ENCODE peak calls at places on chromosomes 13 and 19, in seven cellular contexts. One of them, this sample, is unnamed.

GRCh38 chr13:32142956-32143375 is 111.4 kb downstream of the FRY start:
- DNase-seq in activated CD4-positive, alpha-beta memory T cell treated with anti-CD3 and anti-CD28 coated beads, Interleukin-2, amount 10 ng/mL, durations not matched to agents 7 days and 5 days: no peak
- DNase-seq in amniotic stem cell: no peak
- DNase-seq in stimulated activated CD4-positive, alpha-beta T cell treated with anti-CD3 and anti-CD28 coated beads, Interleukin-1b, Interleukin-23, amount 100 ng/mL, for 24 hours: no peak
- DNase-seq in anterior cingulate cortex: no peak
- DNase-seq in iPS-NIHi11: peak; percentile 47
- DNase-seq in EH: peak; percentile 86
- DNase-seq in this sample: peak; percentile 74

GRCh38 chr19:5293607-5294089 is 47.0 kb downstream of the PTPRS start:
- DNase-seq in activated CD4-positive, alpha-beta memory T cell treated with anti-CD3 and anti-CD28 coated beads, Interleukin-2, amount 10 ng/mL, durations not matched to agents 7 days and 5 days: no peak
- DNase-seq in amniotic stem cell: peak; percentile 33
- DNase-seq in stimulated activated CD4-positive, alpha-beta T cell treated with anti-CD3 and anti-CD28 coated beads, Interleukin-1b, Interleukin-23, amount 100 ng/mL, for 24 hours: no peak
- DNase-seq in anterior cingulate cortex: no peak
- DNase-seq in iPS-NIHi11: peak; percentile 90
- DNase-seq in EH: peak; percentile 70
- DNase-seq in this sample: no peak

GRCh38 chr13:44840131-44840530 is 149.1 kb downstream of the NUFIP1 start:
- DNase-seq in activated CD4-positive, alpha-beta memory T cell treated with anti-CD3 and anti-CD28 coated beads, Interleukin-2, amount 10 ng/mL, durations not matched to agents 7 days and 5 days: no peak
- DNase-seq in amniotic stem cell: no peak
- DNase-seq in stimulated activated CD4-positive, alpha-beta T cell treated with anti-CD3 and anti-CD28 coated beads, Interleukin-1b, Interleukin-23, amount 100 ng/mL, for 24 hours: no peak
- DNase-seq in anterior cingulate cortex: no peak
- DNase-seq in iPS-NIHi11: no peak
- DNase-seq in EH: peak; percentile 76
- DNase-seq in this sample: no peak

GRCh38 chr13:26914624-26915023 is 154.0 kb upstream of the GPR12 start:
- DNase-seq in activated CD4-positive, alpha-beta memory T cell treated with anti-CD3 and anti-CD28 coated beads, Interleukin-2, amount 10 ng/mL, durations not matched to agents 7 days and 5 days: peak; percentile 34
- DNase-seq in amniotic stem cell: no peak
- DNase-seq in stimulated activated CD4-positive, alpha-beta T cell treated with anti-CD3 and anti-CD28 coated beads, Interleukin-1b, Interleukin-23, amount 100 ng/mL, for 24 hours: no peak
- DNase-seq in anterior cingulate cortex: no peak
- DNase-seq in iPS-NIHi11: no peak
- DNase-seq in EH: no peak
- DNase-seq in this sample: no peak

GRCh38 chr19:48466571-48467325 is 2.4 kb upstream of the CYTH2 start:
- DNase-seq in activated CD4-positive, alpha-beta memory T cell treated with anti-CD3 and anti-CD28 coated beads, Interleukin-2, amount 10 ng/mL, durations not matched to agents 7 days and 5 days: no peak
- DNase-seq in amniotic stem cell: no peak
- DNase-seq in stimulated activated CD4-positive, alpha-beta T cell treated with anti-CD3 and anti-CD28 coated beads, Interleukin-1b, Interleukin-23, amount 100 ng/mL, for 24 hours: no peak
- DNase-seq in anterior cingulate cortex: no peak
- DNase-seq in iPS-NIHi11: no peak
- DNase-seq in EH: peak; percentile 62
- DNase-seq in this sample: no peak

GRCh38 chr19:42086770-42087550 is 11.0 kb downstream of the ZNF574 start:
- DNase-seq in activated CD4-positive, alpha-beta memory T cell treated with anti-CD3 and anti-CD28 coated beads, Interleukin-2, amount 10 ng/mL, durations not matched to agents 7 days and 5 days: no peak
- DNase-seq in amniotic stem cell: no peak
- DNase-seq in stimulated activated CD4-positive, alpha-beta T cell treated with anti-CD3 and anti-CD28 coated beads, Interleukin-1b, Interleukin-23, amount 100 ng/mL, for 24 hours: no peak
- DNase-seq in anterior cingulate cortex: no peak
- DNase-seq in iPS-NIHi11: peak; percentile 46
- DNase-seq in EH: no peak
- DNase-seq in this sample: no peak

GRCh38 chr13:22061806-22062391 is 391.0 kb downstream of the FGF9 start:
- DNase-seq in activated CD4-positive, alpha-beta memory T cell treated with anti-CD3 and anti-CD28 coated beads, Interleukin-2, amount 10 ng/mL, durations not matched to agents 7 days and 5 days: peak; percentile 34
- DNase-seq in amniotic stem cell: no peak
- DNase-seq in stimulated activated CD4-positive, alpha-beta T cell treated with anti-CD3 and anti-CD28 coated beads, Interleukin-1b, Interleukin-23, amount 100 ng/mL, for 24 hours: no peak
- DNase-seq in anterior cingulate cortex: no peak
- DNase-seq in iPS-NIHi11: no peak
- DNase-seq in EH: no peak
- DNase-seq in this sample: no peak

GRCh38 chr13:65656740-65657329 is 1573.3 kb downstream of the PCDH9 start:
- DNase-seq in activated CD4-positive, alpha-beta memory T cell treated with anti-CD3 and anti-CD28 coated beads, Interleukin-2, amount 10 ng/mL, durations not matched to agents 7 days and 5 days: no peak
- DNase-seq in amniotic stem cell: no peak
- DNase-seq in stimulated activated CD4-positive, alpha-beta T cell treated with anti-CD3 and anti-CD28 coated beads, Interleukin-1b, Interleukin-23, amount 100 ng/mL, for 24 hours: no peak
- DNase-seq in anterior cingulate cortex: no peak
- DNase-seq in iPS-NIHi11: no peak
- DNase-seq in EH: peak; percentile 30
- DNase-seq in this sample: no peak

GRCh38 chr13:46142692-46143238 is 37.9 kb upstream of the CPB2 start:
- DNase-seq in activated CD4-positive, alpha-beta memory T cell treated with anti-CD3 and anti-CD28 coated beads, Interleukin-2, amount 10 ng/mL, durations not matched to agents 7 days and 5 days: no peak
- DNase-seq in amniotic stem cell: no peak
- DNase-seq in stimulated activated CD4-positive, alpha-beta T cell treated with anti-CD3 and anti-CD28 coated beads, Interleukin-1b, Interleukin-23, amount 100 ng/mL, for 24 hours: no peak
- DNase-seq in anterior cingulate cortex: no peak
- DNase-seq in iPS-NIHi11: no peak
- DNase-seq in EH: no peak
- DNase-seq in this sample: no peak

GRCh38 chr19:46386996-46387712 is 26.2 kb downstream of the CCDC8 start:
- DNase-seq in activated CD4-positive, alpha-beta memory T cell treated with anti-CD3 and anti-CD28 coated beads, Interleukin-2, amount 10 ng/mL, durations not matched to agents 7 days and 5 days: no peak
- DNase-seq in amniotic stem cell: no peak
- DNase-seq in stimulated activated CD4-positive, alpha-beta T cell treated with anti-CD3 and anti-CD28 coated beads, Interleukin-1b, Interleukin-23, amount 100 ng/mL, for 24 hours: no peak
- DNase-seq in anterior cingulate cortex: no peak
- DNase-seq in iPS-NIHi11: no peak
- DNase-seq in EH: no peak
- DNase-seq in this sample: no peak

GRCh38 chr13:76993021-76993420 is 1.1 kb downstream of the CLN5 start:
- DNase-seq in activated CD4-positive, alpha-beta memory T cell treated with anti-CD3 and anti-CD28 coated beads, Interleukin-2, amount 10 ng/mL, durations not matched to agents 7 days and 5 days: no peak
- DNase-seq in amniotic stem cell: no peak
- DNase-seq in stimulated activated CD4-positive, alpha-beta T cell treated with anti-CD3 and anti-CD28 coated beads, Interleukin-1b, Interleukin-23, amount 100 ng/mL, for 24 hours: no peak
- DNase-seq in anterior cingulate cortex: no peak
- DNase-seq in iPS-NIHi11: no peak
- DNase-seq in EH: peak; percentile 32
- DNase-seq in this sample: no peak

GRCh38 chr19:34269968-34270621 is 15.7 kb downstream of the GARRE1 start:
- DNase-seq in activated CD4-positive, alpha-beta memory T cell treated with anti-CD3 and anti-CD28 coated beads, Interleukin-2, amount 10 ng/mL, durations not matched to agents 7 days and 5 days: peak; percentile 76
- DNase-seq in amniotic stem cell: no peak
- DNase-seq in stimulated activated CD4-positive, alpha-beta T cell treated with anti-CD3 and anti-CD28 coated beads, Interleukin-1b, Interleukin-23, amount 100 ng/mL, for 24 hours: no peak
- DNase-seq in anterior cingulate cortex: no peak
- DNase-seq in iPS-NIHi11: peak; percentile 31
- DNase-seq in EH: peak; percentile 90
- DNase-seq in this sample: peak; percentile 35

GRCh38 chr19:49896863-49897621 is at the start of gene IL4I1:
- DNase-seq in activated CD4-positive, alpha-beta memory T cell treated with anti-CD3 and anti-CD28 coated beads, Interleukin-2, amount 10 ng/mL, durations not matched to agents 7 days and 5 days: peak; percentile 76
- DNase-seq in amniotic stem cell: no peak
- DNase-seq in stimulated activated CD4-positive, alpha-beta T cell treated with anti-CD3 and anti-CD28 coated beads, Interleukin-1b, Interleukin-23, amount 100 ng/mL, for 24 hours: no peak
- DNase-seq in anterior cingulate cortex: no peak
- DNase-seq in iPS-NIHi11: no peak
- DNase-seq in EH: peak; percentile 25
- DNase-seq in this sample: no peak

GRCh38 chr19:14674764-14675163 is at the start of gene ADGRE3:
- DNase-seq in activated CD4-positive, alpha-beta memory T cell treated with anti-CD3 and anti-CD28 coated beads, Interleukin-2, amount 10 ng/mL, durations not matched to agents 7 days and 5 days: no peak
- DNase-seq in amniotic stem cell: no peak
- DNase-seq in stimulated activated CD4-positive, alpha-beta T cell treated with anti-CD3 and anti-CD28 coated beads, Interleukin-1b, Interleukin-23, amount 100 ng/mL, for 24 hours: no peak
- DNase-seq in anterior cingulate cortex: no peak
- DNase-seq in iPS-NIHi11: no peak
- DNase-seq in EH: no peak
- DNase-seq in this sample: no peak

GRCh38 chr13:85626603-85627002 is 172.6 kb downstream of the SLITRK6 start:
- DNase-seq in activated CD4-positive, alpha-beta memory T cell treated with anti-CD3 and anti-CD28 coated beads, Interleukin-2, amount 10 ng/mL, durations not matched to agents 7 days and 5 days: no peak
- DNase-seq in amniotic stem cell: no peak
- DNase-seq in stimulated activated CD4-positive, alpha-beta T cell treated with anti-CD3 and anti-CD28 coated beads, Interleukin-1b, Interleukin-23, amount 100 ng/mL, for 24 hours: no peak
- DNase-seq in anterior cingulate cortex: no peak
- DNase-seq in iPS-NIHi11: no peak
- DNase-seq in EH: no peak
- DNase-seq in this sample: no peak

GRCh38 chr13:98992355-98992754 is 14.5 kb upstream of the DOCK9 start:
- DNase-seq in activated CD4-positive, alpha-beta memory T cell treated with anti-CD3 and anti-CD28 coated beads, Interleukin-2, amount 10 ng/mL, durations not matched to agents 7 days and 5 days: no peak
- DNase-seq in amniotic stem cell: no peak
- DNase-seq in stimulated activated CD4-positive, alpha-beta T cell treated with anti-CD3 and anti-CD28 coated beads, Interleukin-1b, Interleukin-23, amount 100 ng/mL, for 24 hours: no peak
- DNase-seq in anterior cingulate cortex: no peak
- DNase-seq in iPS-NIHi11: no peak
- DNase-seq in EH: no peak
- DNase-seq in this sample: no peak

GRCh38 chr13:102293723-102294122 is 108.1 kb downstream of the FGF14 start:
- DNase-seq in activated CD4-positive, alpha-beta memory T cell treated with anti-CD3 and anti-CD28 coated beads, Interleukin-2, amount 10 ng/mL, durations not matched to agents 7 days and 5 days: no peak
- DNase-seq in amniotic stem cell: no peak
- DNase-seq in stimulated activated CD4-positive, alpha-beta T cell treated with anti-CD3 and anti-CD28 coated beads, Interleukin-1b, Interleukin-23, amount 100 ng/mL, for 24 hours: no peak
- DNase-seq in anterior cingulate cortex: no peak
- DNase-seq in iPS-NIHi11: no peak
- DNase-seq in EH: no peak
- DNase-seq in this sample: no peak

GRCh38 chr19:7679017-7679720 is 1.5 kb upstream of the TRAPPC5 start:
- DNase-seq in activated CD4-positive, alpha-beta memory T cell treated with anti-CD3 and anti-CD28 coated beads, Interleukin-2, amount 10 ng/mL, durations not matched to agents 7 days and 5 days: peak; percentile 71
- DNase-seq in amniotic stem cell: no peak
- DNase-seq in stimulated activated CD4-positive, alpha-beta T cell treated with anti-CD3 and anti-CD28 coated beads, Interleukin-1b, Interleukin-23, amount 100 ng/mL, for 24 hours: peak; percentile 32
- DNase-seq in anterior cingulate cortex: no peak
- DNase-seq in iPS-NIHi11: no peak
- DNase-seq in EH: peak; percentile 8
- DNase-seq in this sample: no peak

GRCh38 chr13:75364131-75364713 is 117.7 kb downstream of the TBC1D4 start:
- DNase-seq in activated CD4-positive, alpha-beta memory T cell treated with anti-CD3 and anti-CD28 coated beads, Interleukin-2, amount 10 ng/mL, durations not matched to agents 7 days and 5 days: no peak
- DNase-seq in amniotic stem cell: no peak
- DNase-seq in stimulated activated CD4-positive, alpha-beta T cell treated with anti-CD3 and anti-CD28 coated beads, Interleukin-1b, Interleukin-23, amount 100 ng/mL, for 24 hours: no peak
- DNase-seq in anterior cingulate cortex: no peak
- DNase-seq in iPS-NIHi11: no peak
- DNase-seq in EH: no peak
- DNase-seq in this sample: no peak